ENCODE peak calls at places on chromosome X, in seven cellular contexts. B is IMR-90, F is H1, X is H9, H is mesendoderm, J is mesenchymal stem cell, T is trophoblast cell. Q is an unnamed sample.

GRCh38 chrX:112941209-112941788 is 100.7 kb upstream of the AMOT start:
- DNase-seq in F (no peak), J (no peak), X (no peak), H (no peak), B (peak), T (no peak), Q (no peak)

GRCh38 chrX:70262952-70263567 is 3.1 kb upstream of the P2RY4 start:
- DNase-seq in B (peak), X (peak), J (peak), T (peak), H (peak), F (peak), Q (peak)

GRCh38 chrX:79162076-79162475 is 17.6 kb downstream of the GPR174 start:
- DNase-seq in J (no peak), H (no peak), F (no peak), T (no peak), X (no peak), B (no peak), Q (no peak)

GRCh38 chrX:7170903-7171302 is 22.9 kb upstream of the PUDP start:
- DNase-seq in T (peak), B (no peak), J (peak), H (peak), F (no peak), X (peak), Q (no peak)

GRCh38 chrX:129823115-129823514 is 20.6 kb downstream of the ZDHHC9 start:
- DNase-seq in J (peak), T (peak), H (peak), B (peak), X (no peak), F (no peak), Q (no peak)

GRCh38 chrX:55489315-55490009 is at the start of gene USP51:
- DNase-seq in H (peak), B (peak), T (no peak), X (peak), J (peak), F (no peak), Q (peak)

GRCh38 chrX:75297508-75297907 is 23.6 kb downstream of the UPRT start:
- DNase-seq in H (no peak), B (no peak), F (no peak), X (no peak), J (no peak), T (no peak), Q (no peak)

GRCh38 chrX:141619336-141619735 is 29.8 kb downstream of the SPANXA2 start:
- DNase-seq in J (no peak), T (no peak), H (no peak), F (no peak), B (peak), X (no peak), Q (no peak)

GRCh38 chrX:71537743-71538142 is 4.8 kb downstream of the OGT start:
- DNase-seq in H (no peak), T (no peak), J (no peak), X (no peak), B (no peak), F (no peak), Q (no peak)

GRCh38 chrX:129310000-129310399 is 213.3 kb downstream of the SMARCA1 start:
- DNase-seq in J (no peak), F (no peak), T (no peak), X (peak), H (peak), B (no peak), Q (no peak)

GRCh38 chrX:53494427-53494826 is 60.3 kb upstream of the HSD17B10 start:
- DNase-seq in T (no peak), X (no peak), B (peak), F (no peak), H (peak), J (peak), Q (no peak)

GRCh38 chrX:112731793-112732192 is 52.1 kb upstream of the LHFPL1 start:
- DNase-seq in X (no peak), F (no peak), B (peak), H (no peak), T (no peak), J (no peak), Q (no peak)

GRCh38 chrX:119817130-119817690 is 25.8 kb upstream of the RPL39 start:
- DNase-seq in B (peak), T (no peak), J (no peak), H (peak), X (no peak), F (no peak), Q (no peak)

GRCh38 chrX:72100824-72101351 is 30.8 kb downstream of the RTL5 start:
- DNase-seq in T (peak), F (no peak), J (no peak), H (no peak), X (no peak), B (no peak), Q (no peak)

GRCh38 chrX:112631892-112632291 is 47.8 kb downstream of the LHFPL1 start:
- DNase-seq in T (no peak), X (no peak), J (no peak), H (no peak), F (no peak), B (no peak), Q (no peak)

GRCh38 chrX:9293051-9293496 is 171.8 kb upstream of the TBL1X start:
- DNase-seq in H (peak), X (peak), F (peak), J (no peak), B (no peak), T (no peak), Q (no peak)

GRCh38 chrX:18899796-18900380 is 84.0 kb downstream of the PHKA2 start:
- DNase-seq in F (no peak), H (peak), B (no peak), X (peak), T (peak), J (peak), Q (no peak)

GRCh38 chrX:119040432-119040831 is 32.4 kb upstream of the CT47C1 start:
- DNase-seq in X (no peak), T (no peak), B (no peak), H (peak), J (no peak), F (no peak), Q (no peak)

GRCh38 chrX:75038925-75039324 is 113.7 kb upstream of the NEXMIF start:
- DNase-seq in H (peak), J (peak), T (no peak), F (no peak), X (no peak), B (peak), Q (no peak)

GRCh38 chrX:105191878-105192277 is 28.6 kb downstream of the TEX13A start:
- DNase-seq in H (peak), B (no peak), F (no peak), J (peak), T (no peak), X (peak), Q (no peak)

GRCh38 chrX:29136904-29137303 is 549.7 kb downstream of the IL1RAPL1 start:
- DNase-seq in B (no peak), T (no peak), J (no peak), H (no peak), X (no peak), F (no peak), Q (no peak)

GRCh38 chrX:114272096-114272686 is 311.7 kb upstream of the HTR2C start:
- DNase-seq in T (no peak), X (no peak), H (no peak), J (peak), F (no peak), B (no peak), Q (no peak)

GRCh38 chrX:44474410-44474809 is 68.2 kb downstream of the FUNDC1 start:
- DNase-seq in T (no peak), H (no peak), J (no peak), B (no peak), X (no peak), F (no peak), Q (no peak)

GRCh38 chrX:11287505-11287904 is 5.7 kb upstream of the AMELX start:
- DNase-seq in X (no peak), T (no peak), H (no peak), F (no peak), B (peak), J (peak), Q (no peak)

GRCh38 chrX:141989134-141989533 is 85.4 kb downstream of the MAGEC1 start:
- DNase-seq in T (no peak), X (no peak), H (no peak), J (no peak), B (no peak), F (no peak), Q (no peak)

GRCh38 chrX:31590581-31591113 is 518.8 kb upstream of the FTHL17 start:
- DNase-seq in F (no peak), J (peak), T (no peak), H (no peak), B (peak), X (no peak), Q (no peak)

GRCh38 chrX:38192007-38192625 is 28.6 kb downstream of the SRPX start:
- DNase-seq in F (no peak), X (peak), H (peak), T (no peak), B (peak), J (no peak), Q (no peak)

DNA sequence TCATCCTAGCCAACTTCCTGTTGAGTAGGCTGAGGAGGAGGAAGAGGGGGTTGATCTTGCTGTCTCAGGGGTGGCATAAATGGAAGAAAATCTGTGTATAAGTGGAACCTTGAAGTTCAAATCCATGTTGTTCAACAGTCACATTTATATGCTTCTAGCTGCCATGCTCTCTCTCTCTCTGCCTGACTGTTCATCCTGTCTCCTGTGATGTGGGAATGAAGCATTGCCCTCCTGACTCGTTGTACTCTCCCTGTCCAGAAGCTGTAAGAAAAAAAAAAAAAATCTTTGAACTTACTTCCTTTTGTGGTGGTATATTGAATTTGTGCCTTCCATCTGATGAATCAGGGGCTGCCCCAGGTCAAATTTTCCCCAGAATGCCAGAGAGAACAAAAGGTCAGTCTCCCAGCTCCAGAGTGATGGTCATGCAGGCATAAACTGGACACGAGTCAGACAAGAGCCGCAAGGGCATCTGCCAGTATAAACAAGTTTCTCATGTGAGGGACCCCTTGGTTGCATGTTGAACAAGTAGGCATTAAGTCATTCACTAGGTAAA is 257.0 kb downstream of the IDS start:
- DNase-seq in B (no peak), T (no peak), H (no peak), X (no peak), J (no peak), F (no peak), Q (no peak)
- H4K8ac ChIP-seq in B (no peak), T (no peak), H (no peak), X (no peak), J (no peak), F (no peak), Q (no peak)

DNA sequence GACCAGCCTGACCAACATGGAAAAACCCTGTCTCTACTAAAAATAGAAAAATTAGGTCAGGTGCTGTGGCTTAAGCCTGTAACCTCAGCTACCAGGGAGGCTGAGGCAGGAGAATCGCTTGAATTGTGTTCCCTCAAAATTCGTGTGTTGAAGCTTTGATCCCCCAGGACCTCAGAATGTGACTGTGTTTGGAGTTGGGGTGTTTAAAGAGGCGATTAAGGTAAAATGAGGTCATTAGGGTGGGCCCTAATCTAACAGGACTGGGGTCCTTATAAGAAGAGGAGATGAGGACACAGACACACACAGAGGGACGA is 23.6 kb downstream of the SLC25A6 start:
- DNase-seq in F (no peak), B (no peak), T (no peak), H (no peak), X (no peak), J (no peak), Q (no peak)
- H4K8ac ChIP-seq in F (no peak), B (no peak), T (no peak), H (no peak), X (no peak), J (no peak), Q (no peak)

GRCh38 chrX:51608766-51609165 is 9.9 kb downstream of the CENPVL3 start:
- DNase-seq in H (no peak), B (peak), T (peak), X (no peak), J (peak), F (no peak), Q (no peak)

DNA sequence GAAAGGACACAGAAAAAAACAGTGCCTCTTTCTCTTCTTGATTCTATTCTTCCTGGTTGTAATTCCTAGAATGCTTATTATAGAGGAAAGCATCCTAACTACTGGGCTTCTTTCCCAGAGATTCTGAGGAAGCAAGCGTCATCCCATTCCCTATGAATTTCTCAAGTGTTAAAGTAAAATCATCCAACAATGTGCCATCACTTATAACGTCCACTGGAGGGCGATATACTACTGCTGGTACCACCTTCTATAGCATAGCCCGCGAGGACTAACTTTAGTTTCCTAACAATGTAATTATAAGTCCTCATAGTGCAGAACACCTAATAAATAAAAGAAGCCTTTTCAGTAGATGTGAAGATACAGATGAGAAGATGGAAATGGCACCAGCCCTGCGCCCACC is 4.4 kb downstream of the CENPVL3 start:
- DNase-seq in T (peak), B (peak), H (peak), J (peak), X (peak), F (no peak), Q (no peak)
- H4K8ac ChIP-seq in T (no peak), B (no peak), H (no peak), J (no peak), X (no peak), F (no peak), Q (no peak)

GRCh38 chrX:2220829-2221567 is 279.8 kb downstream of the DHRSX start:
- DNase-seq in F (no peak), B (no peak), J (no peak), X (no peak), T (no peak), H (no peak), Q (no peak)
- H4K8ac ChIP-seq in F (no peak), B (no peak), J (no peak), X (no peak), T (no peak), H (no peak), Q (no peak)

GRCh38 chrX:2902841-2903240 is 26.3 kb downstream of the ARSD start:
- DNase-seq in X (no peak), B (no peak), H (no peak), T (no peak), F (no peak), J (no peak), Q (no peak)
- H4K8ac ChIP-seq in X (no peak), B (no peak), H (no peak), T (no peak), F (no peak), J (no peak), Q (no peak)

GRCh38 chrX:14027031-14027430 is 2.7 kb downstream of the GEMIN8 start:
- DNase-seq in H (no peak), J (no peak), X (no peak), T (no peak), B (peak), F (no peak), Q (no peak)
- H4K8ac ChIP-seq in H (no peak), J (no peak), X (no peak), T (no peak), B (no peak), F (no peak), Q (no peak)

GRCh38 chrX:21806691-21807090 is 32.7 kb upstream of the MBTPS2 start:
- DNase-seq in F (no peak), B (peak), J (no peak), H (no peak), X (no peak), T (no peak), Q (no peak)

GRCh38 chrX:21800344-21800770 is 39.1 kb upstream of the MBTPS2 start:
- DNase-seq in B (peak), J (no peak), H (no peak), X (no peak), T (no peak), F (no peak), Q (no peak)

GRCh38 chrX:21802054-21802660 is 37.3 kb upstream of the MBTPS2 start:
- DNase-seq in F (no peak), B (no peak), H (no peak), J (no peak), X (no peak), T (no peak), Q (no peak)

GRCh38 chrX:21799767-21800166 is 39.6 kb upstream of the MBTPS2 start:
- DNase-seq in T (no peak), J (peak), H (no peak), B (no peak), X (no peak), F (no peak), Q (no peak)

GRCh38 chrX:21802844-21803243 is 36.6 kb upstream of the MBTPS2 start:
- DNase-seq in T (no peak), H (no peak), F (no peak), B (no peak), X (no peak), J (no peak), Q (no peak)
- H4K8ac ChIP-seq in T (no peak), H (no peak), F (no peak), B (no peak), X (no peak), J (no peak), Q (no peak)

GRCh38 chrX:13033193-13033592 is 11.2 kb downstream of the FAM9C start:
- DNase-seq in H (no peak), F (no peak), J (no peak), X (no peak), T (no peak), B (peak), Q (no peak)
- H4K8ac ChIP-seq in H (no peak), F (no peak), J (no peak), X (no peak), T (no peak), B (no peak), Q (no peak)

DNA sequence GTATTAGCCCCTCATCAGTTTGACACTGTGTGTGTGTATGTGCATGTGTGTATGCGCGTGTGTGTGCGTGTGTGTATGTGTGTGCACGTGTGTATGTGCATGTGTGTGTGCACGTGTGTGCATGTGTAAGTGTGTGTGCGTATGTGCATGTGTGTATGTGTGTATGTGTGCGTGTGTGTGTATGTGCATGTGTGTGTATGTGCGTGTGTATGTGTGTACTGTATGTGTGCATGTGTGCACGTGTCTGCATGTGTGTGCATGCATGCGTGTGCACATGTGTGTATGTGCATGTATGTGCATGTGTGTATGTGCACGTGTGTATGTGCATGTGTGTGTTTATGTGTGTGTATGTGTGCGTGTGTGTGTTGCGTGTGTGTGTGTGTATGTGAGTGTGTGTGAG is 31.1 kb upstream of the MXRA5 start:
- DNase-seq in B (no peak), J (no peak), T (no peak), F (no peak), H (no peak), X (no peak), Q (no peak)
- H4K8ac ChIP-seq in B (no peak), J (no peak), T (no peak), F (no peak), H (no peak), X (no peak), Q (no peak)

GRCh38 chrX:154546354-154547244 is at the start of gene G6PD:
- DNase-seq in H (peak), F (no peak), J (peak), T (peak), B (peak), X (peak), Q (peak)
- H4K8ac ChIP-seq in H (no peak), F (peak), J (peak), T (peak), B (peak), X (no peak), Q (no peak)